ENCODE peak calls at places on chromosomes 4 and X, in seven cellular contexts. T is IMR-90; U is kidney; E is naive thymus-derived CD4-positive, alpha-beta T cell; V is neuronal stem cell; R is GM12878; H is tibial artery. O is an unnamed sample. For H3K9me3 and H3K36me3, the result is how much of the 10 kb centered on the place peaks cover.

GRCh38 chr4:156476359-156476758 is 495.2 kb downstream of the PDGFC start:
- DNase-seq in T (peak), U (no peak), E (no peak), V (no peak), R (no peak), H (no peak), O (no peak)

GRCh38 chr4:157128395-157128794 is 52.4 kb downstream of the GLRB start:
- DNase-seq in T (peak), U (no peak), E (no peak), V (no peak), R (no peak), H (no peak), O (peak)

GRCh38 chr4:155604718-155605601 is 61.7 kb upstream of the GUCY1A1 start:
- DNase-seq in T (peak), U (no peak), E (no peak), V (no peak), R (no peak), H (peak), O (no peak)

GRCh38 chr4:155780773-155781172 is 22.0 kb downstream of the GUCY1B1 start:
- DNase-seq in T (peak), U (no peak), E (no peak), V (no peak), R (no peak), H (no peak), O (no peak)

GRCh38 chr4:107757293-107757692 is 37.3 kb upstream of the PAPSS1 start:
- DNase-seq in T (no peak), U (no peak), E (no peak), V (no peak), R (no peak), H (no peak), O (no peak)

GRCh38 chr4:115219315-115219840 is 106.0 kb upstream of the NDST4 start:
- DNase-seq in T (no peak), U (no peak), E (no peak), V (no peak), R (no peak), H (no peak), O (no peak)

GRCh38 chrX:69066021-69066757 is 99.1 kb downstream of the PJA1 start:
- DNase-seq in T (no peak), U (no peak), E (no peak), V (no peak), R (no peak), H (no peak), O (no peak)

GRCh38 chrX:71440401-71440800 is 74.2 kb downstream of the TAF1 start:
- DNase-seq in T (no peak), U (no peak), E (no peak), V (no peak), R (no peak), H (no peak), O (no peak)

GRCh38 chrX:70280573-70280972 is 1.4 kb upstream of the RAB41 start:
- DNase-seq in T (no peak), U (no peak), E (no peak), V (no peak), R (no peak), H (no peak), O (no peak)

GRCh38 chr4:57073559-57073958 is 36.6 kb downstream of the IGFBP7 start:
- DNase-seq in T (no peak), U (no peak), E (no peak), V (no peak), R (no peak), H (no peak), O (no peak)

GRCh38 chr4:176817222-176817621 is 24.5 kb upstream of the VEGFC start:
- DNase-seq in T (no peak), U (no peak), E (no peak), V (no peak), R (no peak), H (no peak), O (no peak)

GRCh38 chrX:48752498-48752897 is 9.0 kb upstream of the GLOD5 start:
- DNase-seq in T (no peak), U (no peak), E (no peak), V (no peak), R (no peak), H (no peak), O (no peak)

GRCh38 chr4:176499518-176499917 is 179.8 kb downstream of the SPCS3 start:
- DNase-seq in T (peak), U (no peak), E (no peak), V (no peak), R (no peak), H (no peak), O (no peak)

GRCh38 chr4:147570616-147571015 is 46.6 kb upstream of the TMEM184C start:
- DNase-seq in T (no peak), U (no peak), E (no peak), V (no peak), R (no peak), H (no peak), O (peak)

GRCh38 chrX:73850124-73851013 is 287.4 kb downstream of the CHIC1 start:
- DNase-seq in T (peak), U (no peak), E (no peak), V (no peak), R (peak), H (no peak), O (peak)

GRCh38 chr4:138249132-138249531 is 7.0 kb upstream of the SLC7A11 start:
- DNase-seq in T (no peak), U (no peak), E (no peak), V (no peak), R (no peak), H (no peak), O (no peak)

GRCh38 chrX:123788744-123789143 is 55.9 kb upstream of the THOC2 start:
- DNase-seq in T (no peak), U (no peak), E (no peak), V (no peak), R (no peak), H (no peak), O (no peak)

GRCh38 chr4:75289843-75290616 is 224.2 kb downstream of the RCHY1 start:
- DNase-seq in T (no peak), U (no peak), E (no peak), V (peak), R (peak), H (no peak), O (peak)

GRCh38 chr4:53371843-53372521 is 5.5 kb upstream of the FIP1L1 start:
- DNase-seq in T (no peak), U (no peak), E (no peak), V (no peak), R (no peak), H (no peak), O (no peak)

GRCh38 chr4:46933686-46934085 is 24.6 kb upstream of the COX7B2 start:
- DNase-seq in T (no peak), U (no peak), E (no peak), V (no peak), R (no peak), H (no peak), O (no peak)

GRCh38 chr4:82005153-82005552 is 368.6 kb downstream of the HNRNPD start:
- DNase-seq in T (no peak), U (no peak), E (no peak), V (no peak), R (no peak), H (no peak), O (no peak)

GRCh38 chr4:167767281-167767680 is 325.1 kb upstream of the ANXA10 start:
- DNase-seq in T (no peak), U (no peak), E (no peak), V (no peak), R (no peak), H (no peak), O (no peak)
- H3K9me3 ChIP-seq in T (under half), U (under half), E (under half), V (under half), R (under half), H (under half), O (under half)

GRCh38 chr4:20086768-20087167 is 164.9 kb upstream of the SLIT2 start:
- DNase-seq in T (no peak), U (no peak), E (no peak), V (no peak), R (no peak), H (no peak), O (no peak)

GRCh38 chr4:20085653-20086052 is 166.1 kb upstream of the SLIT2 start:
- DNase-seq in T (no peak), U (no peak), E (no peak), V (no peak), R (no peak), H (no peak), O (no peak)

GRCh38 chr4:20085156-20085555 is 166.5 kb upstream of the SLIT2 start:
- DNase-seq in T (no peak), U (no peak), E (no peak), V (no peak), R (no peak), H (no peak), O (no peak)

GRCh38 chr4:20087512-20087911 is 164.2 kb upstream of the SLIT2 start:
- DNase-seq in T (no peak), U (no peak), E (no peak), V (no peak), R (no peak), H (no peak), O (no peak)

GRCh38 chr4:20086067-20086466 is 165.6 kb upstream of the SLIT2 start:
- DNase-seq in T (no peak), U (no peak), E (no peak), V (no peak), R (no peak), H (no peak), O (no peak)
- H3K36me3 ChIP-seq in T (under half), U (under half), E (under half), V (under half), R (under half), H (under half), O (under half)

GRCh38 chr4:38290914-38291313 is 330.7 kb downstream of the PTTG2 start:
- DNase-seq in T (no peak), U (no peak), E (no peak), V (no peak), R (no peak), H (no peak), O (no peak)

GRCh38 chr4:38298868-38299713 is 338.9 kb downstream of the PTTG2 start:
- DNase-seq in T (no peak), U (no peak), E (no peak), V (no peak), R (no peak), H (no peak), O (no peak)

GRCh38 chr4:38292529-38292928 is 332.3 kb downstream of the PTTG2 start:
- DNase-seq in T (no peak), U (no peak), E (no peak), V (no peak), R (no peak), H (no peak), O (no peak)

GRCh38 chr4:38290360-38290759 is 330.2 kb downstream of the PTTG2 start:
- DNase-seq in T (peak), U (no peak), E (no peak), V (no peak), R (no peak), H (no peak), O (peak)

DNA sequence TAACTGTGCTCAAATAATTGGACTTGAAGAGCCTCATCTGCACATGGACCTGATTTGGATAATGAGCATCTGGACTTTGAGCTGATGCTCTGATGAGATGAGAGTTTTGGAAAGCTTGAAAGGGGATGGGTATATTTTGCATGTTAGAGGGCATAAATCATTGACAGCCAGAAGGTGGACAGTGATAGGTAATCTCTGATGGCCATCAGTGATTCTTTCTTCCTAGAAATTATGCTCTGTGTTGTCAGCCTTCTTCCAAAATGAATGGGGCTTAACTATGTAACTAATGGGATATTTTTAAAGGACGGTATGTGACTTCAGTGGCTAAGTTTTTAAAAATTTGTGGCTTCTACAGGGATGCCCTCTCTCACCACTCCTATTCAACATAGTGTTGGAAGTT is 334.0 kb downstream of the PTTG2 start:
- DNase-seq in T (no peak), U (no peak), E (no peak), V (no peak), R (no peak), H (no peak), O (no peak)
- H3K9me3 ChIP-seq in T (under half), U (under half), E (under half), V (under half), R (under half), H (under half), O (under half)

GRCh38 chr4:13580018-13580417 is 35.7 kb upstream of the NKX3-2 start:
- DNase-seq in T (no peak), U (no peak), E (no peak), V (no peak), R (no peak), H (no peak), O (no peak)

DNA sequence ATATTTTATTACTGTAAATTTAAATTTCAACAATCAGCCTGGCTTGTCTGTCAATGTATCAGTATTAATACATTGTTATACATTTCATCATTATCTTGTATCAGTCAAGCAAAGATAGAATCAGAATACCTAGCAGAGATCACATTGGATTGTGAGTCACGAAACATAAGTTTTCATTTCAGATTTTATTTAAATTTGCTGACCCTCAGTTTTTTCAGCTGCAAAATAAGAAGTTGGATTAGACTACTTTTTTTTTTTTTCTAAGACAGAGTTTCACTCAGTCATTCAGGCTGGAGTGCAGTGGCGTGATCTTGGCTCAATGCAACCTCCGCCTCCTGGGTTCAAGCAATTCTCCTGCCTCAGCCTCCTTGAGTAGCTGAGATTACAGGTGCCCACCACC is 33.4 kb upstream of the NKX3-2 start:
- DNase-seq in T (no peak), U (no peak), E (no peak), V (no peak), R (no peak), H (no peak), O (no peak)
- H3K36me3 ChIP-seq in T (under half), U (under half), E (half or more), V (half or more), R (under half), H (half or more), O (half or more)

GRCh38 chrX:2383144-2383543 is 117.6 kb downstream of the DHRSX start:
- DNase-seq in T (no peak), U (no peak), E (no peak), V (no peak), R (no peak), H (no peak), O (no peak)
- H3K9me3 ChIP-seq in T (under half), U (under half), E (under half), V (under half), R (under half), H (under half), O (under half)

DNA sequence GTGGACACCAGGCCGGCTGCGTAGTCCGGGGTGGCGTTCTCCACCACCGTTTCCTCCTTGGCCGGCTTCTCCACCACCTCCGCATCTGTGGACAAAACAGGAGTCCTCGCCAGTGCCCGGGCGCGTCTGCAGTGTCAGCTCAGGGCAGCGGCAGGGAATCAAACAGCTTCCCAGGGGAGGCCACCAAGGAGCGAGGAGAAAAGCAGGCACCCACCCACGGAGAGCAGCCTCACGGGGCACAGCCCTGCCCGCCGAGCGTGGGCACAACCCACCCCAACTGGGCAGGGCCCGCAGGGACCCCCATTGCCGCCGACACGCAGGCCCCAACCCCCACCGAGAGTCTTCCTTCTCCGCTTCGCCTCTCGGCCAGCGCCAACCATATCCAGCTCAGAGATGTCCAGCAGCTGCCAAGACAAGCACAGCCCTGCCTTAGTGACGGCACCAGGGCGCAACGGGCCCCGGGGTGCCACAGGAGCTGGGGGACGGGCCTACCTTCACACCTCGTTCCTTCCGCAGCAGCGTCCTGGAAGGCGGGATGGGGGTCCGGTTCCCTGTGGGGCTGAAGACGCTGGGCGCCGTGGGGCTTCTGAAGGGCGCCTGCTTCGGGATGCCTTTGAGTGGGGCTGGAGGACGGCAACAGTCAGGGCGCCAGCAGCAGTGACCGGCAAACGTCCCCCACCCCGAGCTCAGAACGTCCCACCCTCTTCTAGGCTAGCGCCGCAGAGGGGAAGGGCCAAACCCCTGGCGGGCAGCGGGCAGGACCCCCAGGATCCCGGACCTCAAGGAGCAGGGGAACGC is 22.8 kb downstream of the NELFA start:
- DNase-seq in T (no peak), U (no peak), E (no peak), V (no peak), R (no peak), H (no peak), O (no peak)
- H3K36me3 ChIP-seq in T (half or more), U (under half), E (half or more), V (half or more), R (under half), H (half or more), O (under half)

DNA sequence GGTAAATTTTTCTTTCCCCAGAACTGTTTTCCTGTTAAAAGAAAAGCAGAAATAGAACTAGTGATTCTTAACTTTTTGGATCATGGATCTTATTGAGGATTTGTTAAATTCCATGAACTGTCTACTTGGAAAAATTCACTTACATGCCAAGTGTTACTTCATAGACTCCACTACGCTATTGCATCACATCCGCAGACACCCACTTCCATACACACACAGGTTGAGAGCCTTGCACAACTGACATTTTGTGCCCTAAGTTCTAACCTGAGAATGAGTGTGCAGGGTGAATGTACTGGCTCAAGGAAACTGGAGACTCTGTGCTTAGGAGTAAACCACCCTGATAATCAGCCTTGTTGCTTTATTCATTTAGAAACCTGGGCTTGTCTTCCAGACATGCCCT is 250.5 kb upstream of the EDA2R start:
- DNase-seq in T (no peak), U (no peak), E (no peak), V (no peak), R (no peak), H (no peak), O (no peak)
- H3K9me3 ChIP-seq in T (under half), U (under half), E (under half), V (under half), R (under half), H (under half), O (under half)

DNA sequence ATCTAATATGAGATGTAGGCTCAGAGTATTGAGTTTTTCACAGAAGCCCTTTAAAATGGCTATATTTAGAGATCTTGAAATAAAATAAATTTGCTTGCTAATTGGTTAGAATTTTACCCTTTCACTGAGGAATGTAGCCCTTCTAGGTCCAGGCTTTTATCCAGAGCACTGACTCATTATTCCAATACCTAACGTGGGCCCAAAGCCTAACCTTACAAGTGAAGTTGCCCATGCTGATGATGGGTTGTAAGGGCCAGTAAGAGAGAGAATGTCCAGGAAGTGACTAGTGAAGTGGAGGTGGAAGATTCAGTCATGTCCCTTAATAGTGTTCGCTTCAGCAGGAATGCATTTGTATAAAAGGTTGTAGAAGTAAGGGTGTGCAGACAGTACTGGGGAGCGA is 155.9 kb downstream of the STIM2 start:
- DNase-seq in T (peak), U (no peak), E (no peak), V (no peak), R (no peak), H (no peak), O (no peak)
- H3K36me3 ChIP-seq in T (under half), U (under half), E (under half), V (under half), R (under half), H (under half), O (under half)